ENCODE peak calls at places on chromosome 4, in eight cellular contexts. One of them, this sample, is unnamed.

GRCh38 chr4:165325732-165326512 is 1.5 kb upstream of the MSMO1 start:
- DNase-seq in lower leg skin: no peak
- DNase-seq in ascending aorta: no peak
- DNase-seq in heart right ventricle: no peak
- DNase-seq in fibroblast of lung: peak
- DNase-seq in mucosa of descending colon: no peak
- DNase-seq in brain microvascular endothelial cell: peak
- DNase-seq in IMR-90: peak
- DNase-seq in this sample: no peak

GRCh38 chr4:86895692-86896488 is 3.7 kb upstream of the C4orf36 start:
- DNase-seq in lower leg skin: no peak
- DNase-seq in ascending aorta: no peak
- DNase-seq in heart right ventricle: no peak
- DNase-seq in fibroblast of lung: peak
- DNase-seq in mucosa of descending colon: no peak
- DNase-seq in brain microvascular endothelial cell: peak
- DNase-seq in IMR-90: peak
- DNase-seq in this sample: peak

GRCh38 chr4:82798168-82799005 is at the start of gene SCD5:
- DNase-seq in lower leg skin: peak
- DNase-seq in ascending aorta: peak
- DNase-seq in heart right ventricle: peak
- DNase-seq in fibroblast of lung: peak
- DNase-seq in mucosa of descending colon: peak
- DNase-seq in brain microvascular endothelial cell: no peak
- DNase-seq in IMR-90: peak
- DNase-seq in this sample: peak

GRCh38 chr4:88091378-88091777 is 67.1 kb downstream of the ABCG2 start:
- DNase-seq in lower leg skin: no peak
- DNase-seq in ascending aorta: no peak
- DNase-seq in heart right ventricle: no peak
- DNase-seq in fibroblast of lung: peak
- DNase-seq in mucosa of descending colon: no peak
- DNase-seq in brain microvascular endothelial cell: no peak
- DNase-seq in IMR-90: no peak
- DNase-seq in this sample: no peak

GRCh38 chr4:83152771-83153170 is 38.2 kb upstream of the PLAC8 start:
- DNase-seq in lower leg skin: no peak
- DNase-seq in ascending aorta: no peak
- DNase-seq in heart right ventricle: no peak
- DNase-seq in fibroblast of lung: no peak
- DNase-seq in mucosa of descending colon: no peak
- DNase-seq in brain microvascular endothelial cell: no peak
- DNase-seq in IMR-90: no peak
- DNase-seq in this sample: no peak

GRCh38 chr4:45241976-45242375 is 515.6 kb upstream of the GNPDA2 start:
- DNase-seq in lower leg skin: no peak
- DNase-seq in ascending aorta: no peak
- DNase-seq in heart right ventricle: no peak
- DNase-seq in fibroblast of lung: peak
- DNase-seq in mucosa of descending colon: no peak
- DNase-seq in brain microvascular endothelial cell: no peak
- DNase-seq in IMR-90: no peak
- DNase-seq in this sample: no peak

GRCh38 chr4:118279920-118280432 is 72.8 kb downstream of the PRSS12 start:
- DNase-seq in lower leg skin: no peak
- DNase-seq in ascending aorta: no peak
- DNase-seq in heart right ventricle: no peak
- DNase-seq in fibroblast of lung: no peak
- DNase-seq in mucosa of descending colon: no peak
- DNase-seq in brain microvascular endothelial cell: no peak
- DNase-seq in IMR-90: no peak
- DNase-seq in this sample: no peak

GRCh38 chr4:74413265-74413664 is 31.7 kb upstream of the AREG start:
- DNase-seq in lower leg skin: no peak
- DNase-seq in ascending aorta: no peak
- DNase-seq in heart right ventricle: no peak
- DNase-seq in fibroblast of lung: no peak
- DNase-seq in mucosa of descending colon: no peak
- DNase-seq in brain microvascular endothelial cell: no peak
- DNase-seq in IMR-90: no peak
- DNase-seq in this sample: no peak

GRCh38 chr4:17578482-17578891 is 1.5 kb downstream of the LAP3 start:
- DNase-seq in lower leg skin: no peak
- DNase-seq in ascending aorta: no peak
- DNase-seq in heart right ventricle: no peak
- DNase-seq in fibroblast of lung: no peak
- DNase-seq in mucosa of descending colon: no peak
- DNase-seq in brain microvascular endothelial cell: no peak
- DNase-seq in IMR-90: peak
- DNase-seq in this sample: peak

GRCh38 chr4:2797188-2797544 is 4.3 kb downstream of the SH3BP2 start:
- DNase-seq in lower leg skin: peak
- DNase-seq in ascending aorta: peak
- DNase-seq in heart right ventricle: no peak
- DNase-seq in fibroblast of lung: no peak
- DNase-seq in mucosa of descending colon: peak
- DNase-seq in brain microvascular endothelial cell: no peak
- DNase-seq in IMR-90: no peak
- DNase-seq in this sample: no peak

DNA sequence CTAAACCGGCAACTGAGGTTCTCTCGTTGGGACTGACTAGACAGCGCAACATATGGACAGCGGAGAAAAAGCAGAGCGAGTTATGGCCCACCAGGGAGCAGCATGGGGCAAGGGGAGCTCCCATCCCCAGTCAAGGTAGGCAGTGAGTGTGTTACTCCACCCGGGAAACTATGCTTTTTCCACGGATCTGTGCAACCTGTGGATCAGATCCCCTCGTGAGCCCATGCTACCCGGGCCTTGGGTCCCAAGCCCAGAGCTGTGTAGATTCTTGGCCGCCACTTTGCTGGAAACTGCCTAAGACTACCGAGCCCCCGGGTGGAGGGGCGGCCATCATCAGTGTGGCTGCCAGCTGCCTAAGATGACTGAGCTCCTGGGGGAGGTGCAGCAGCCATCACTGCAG is 140.9 kb downstream of the PAPSS1 start:
- DNase-seq in lower leg skin: no peak
- DNase-seq in ascending aorta: no peak
- DNase-seq in heart right ventricle: no peak
- DNase-seq in fibroblast of lung: no peak
- DNase-seq in mucosa of descending colon: no peak
- DNase-seq in brain microvascular endothelial cell: no peak
- DNase-seq in IMR-90: no peak
- DNase-seq in this sample: no peak
- TF ChIP-seq CTCF in lower leg skin: no peak
- TF ChIP-seq CTCF in ascending aorta: no peak
- TF ChIP-seq CTCF in heart right ventricle: no peak
- TF ChIP-seq CTCF in fibroblast of lung: no peak
- TF ChIP-seq CTCF in mucosa of descending colon: no peak
- TF ChIP-seq CTCF in brain microvascular endothelial cell: no peak
- TF ChIP-seq CTCF in IMR-90: no peak
- TF ChIP-seq CTCF in this sample: no peak

GRCh38 chr4:4477796-4478195 is 64.1 kb downstream of the STX18 start:
- DNase-seq in lower leg skin: no peak
- DNase-seq in ascending aorta: no peak
- DNase-seq in heart right ventricle: no peak
- DNase-seq in fibroblast of lung: peak
- DNase-seq in mucosa of descending colon: no peak
- DNase-seq in brain microvascular endothelial cell: no peak
- DNase-seq in IMR-90: peak
- DNase-seq in this sample: no peak

GRCh38 chr4:4479366-4479765 is 62.5 kb downstream of the STX18 start:
- DNase-seq in lower leg skin: no peak
- DNase-seq in ascending aorta: no peak
- DNase-seq in heart right ventricle: no peak
- DNase-seq in fibroblast of lung: no peak
- DNase-seq in mucosa of descending colon: no peak
- DNase-seq in brain microvascular endothelial cell: no peak
- DNase-seq in IMR-90: no peak
- DNase-seq in this sample: no peak

GRCh38 chr4:4480205-4480604 is 61.6 kb downstream of the STX18 start:
- DNase-seq in lower leg skin: no peak
- DNase-seq in ascending aorta: no peak
- DNase-seq in heart right ventricle: no peak
- DNase-seq in fibroblast of lung: peak
- DNase-seq in mucosa of descending colon: no peak
- DNase-seq in brain microvascular endothelial cell: no peak
- DNase-seq in IMR-90: no peak
- DNase-seq in this sample: no peak

GRCh38 chr4:4481394-4482000 is 60.4 kb downstream of the STX18 start:
- DNase-seq in lower leg skin: no peak
- DNase-seq in ascending aorta: no peak
- DNase-seq in heart right ventricle: no peak
- DNase-seq in fibroblast of lung: peak
- DNase-seq in mucosa of descending colon: no peak
- DNase-seq in brain microvascular endothelial cell: no peak
- DNase-seq in IMR-90: no peak
- DNase-seq in this sample: no peak

DNA sequence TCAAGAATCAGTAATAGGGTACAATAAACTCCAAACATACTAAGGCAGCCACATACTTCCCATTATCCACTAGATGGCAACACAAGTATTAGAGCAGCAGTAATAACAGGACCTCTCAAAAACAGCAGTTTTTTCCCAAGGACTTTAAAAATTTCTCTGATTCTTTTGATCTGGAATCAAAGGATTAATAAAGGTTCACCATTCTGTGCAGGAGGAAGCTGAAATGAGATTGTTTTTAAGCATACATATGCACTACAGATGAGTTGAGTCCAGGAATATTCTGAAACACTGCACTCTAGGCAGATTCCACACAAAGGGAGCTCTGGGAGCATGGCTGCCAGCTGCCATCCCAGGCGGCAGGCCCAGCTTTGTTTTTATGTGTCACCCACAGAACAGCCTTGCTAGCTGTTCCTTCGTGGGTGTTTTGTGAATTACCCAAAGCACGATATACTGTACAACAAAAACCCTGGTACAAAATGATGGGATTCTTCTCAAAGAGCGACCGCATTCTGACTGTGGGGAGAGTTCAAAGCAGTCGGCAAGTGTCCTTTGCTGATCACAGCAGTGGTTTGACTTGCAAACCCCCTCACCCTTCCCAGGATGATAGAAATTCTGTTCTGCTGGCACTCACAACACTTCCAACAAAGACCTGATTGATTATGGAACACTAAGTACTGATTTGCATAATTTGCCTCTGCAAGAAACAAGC is 61.0 kb downstream of the STX18 start:
- DNase-seq in lower leg skin: no peak
- DNase-seq in ascending aorta: no peak
- DNase-seq in heart right ventricle: no peak
- DNase-seq in fibroblast of lung: peak
- DNase-seq in mucosa of descending colon: no peak
- DNase-seq in brain microvascular endothelial cell: no peak
- DNase-seq in IMR-90: peak
- DNase-seq in this sample: no peak
- TF ChIP-seq CTCF in lower leg skin: no peak
- TF ChIP-seq CTCF in ascending aorta: no peak
- TF ChIP-seq CTCF in heart right ventricle: no peak
- TF ChIP-seq CTCF in fibroblast of lung: peak
- TF ChIP-seq CTCF in mucosa of descending colon: no peak
- TF ChIP-seq CTCF in brain microvascular endothelial cell: peak
- TF ChIP-seq CTCF in IMR-90: peak
- TF ChIP-seq CTCF in this sample: no peak

GRCh38 chr4:98603683-98604573 is 54.5 kb downstream of the TSPAN5 start:
- DNase-seq in lower leg skin: no peak
- DNase-seq in ascending aorta: no peak
- DNase-seq in heart right ventricle: no peak
- DNase-seq in fibroblast of lung: peak
- DNase-seq in mucosa of descending colon: no peak
- DNase-seq in brain microvascular endothelial cell: peak
- DNase-seq in IMR-90: peak
- DNase-seq in this sample: no peak

GRCh38 chr4:98602270-98602669 is 56.1 kb downstream of the TSPAN5 start:
- DNase-seq in lower leg skin: no peak
- DNase-seq in ascending aorta: no peak
- DNase-seq in heart right ventricle: no peak
- DNase-seq in fibroblast of lung: no peak
- DNase-seq in mucosa of descending colon: no peak
- DNase-seq in brain microvascular endothelial cell: no peak
- DNase-seq in IMR-90: no peak
- DNase-seq in this sample: peak

GRCh38 chr4:98599617-98600016 is 58.8 kb downstream of the TSPAN5 start:
- DNase-seq in lower leg skin: no peak
- DNase-seq in ascending aorta: no peak
- DNase-seq in heart right ventricle: no peak
- DNase-seq in fibroblast of lung: no peak
- DNase-seq in mucosa of descending colon: no peak
- DNase-seq in brain microvascular endothelial cell: no peak
- DNase-seq in IMR-90: no peak
- DNase-seq in this sample: no peak

GRCh38 chr4:98604723-98605122 is 53.7 kb downstream of the TSPAN5 start:
- DNase-seq in lower leg skin: no peak
- DNase-seq in ascending aorta: no peak
- DNase-seq in heart right ventricle: no peak
- DNase-seq in fibroblast of lung: peak
- DNase-seq in mucosa of descending colon: no peak
- DNase-seq in brain microvascular endothelial cell: no peak
- DNase-seq in IMR-90: no peak
- DNase-seq in this sample: no peak

DNA sequence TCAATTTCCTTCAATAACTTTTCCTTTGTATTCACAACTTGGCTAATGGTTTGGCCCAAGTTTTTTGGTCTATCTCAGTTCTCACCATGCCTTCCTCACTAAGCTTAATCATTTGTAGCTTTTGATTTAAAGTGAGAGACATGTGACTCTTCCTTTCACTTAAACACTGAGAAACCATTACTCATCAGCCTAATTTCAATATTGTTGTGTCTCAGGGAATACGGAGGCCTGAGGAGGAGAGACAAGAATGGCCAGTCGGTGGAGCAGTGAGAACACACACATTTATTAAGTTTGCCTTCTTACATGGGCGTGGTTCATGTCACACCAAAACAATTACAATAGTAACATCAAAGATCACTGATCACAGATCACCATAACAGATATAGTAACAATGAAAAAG is 56.7 kb downstream of the TSPAN5 start:
- DNase-seq in lower leg skin: no peak
- DNase-seq in ascending aorta: no peak
- DNase-seq in heart right ventricle: no peak
- DNase-seq in fibroblast of lung: no peak
- DNase-seq in mucosa of descending colon: no peak
- DNase-seq in brain microvascular endothelial cell: peak
- DNase-seq in IMR-90: no peak
- DNase-seq in this sample: no peak
- TF ChIP-seq CTCF in lower leg skin: no peak
- TF ChIP-seq CTCF in ascending aorta: no peak
- TF ChIP-seq CTCF in heart right ventricle: no peak
- TF ChIP-seq CTCF in fibroblast of lung: no peak
- TF ChIP-seq CTCF in mucosa of descending colon: no peak
- TF ChIP-seq CTCF in brain microvascular endothelial cell: peak
- TF ChIP-seq CTCF in IMR-90: no peak
- TF ChIP-seq CTCF in this sample: no peak

DNA sequence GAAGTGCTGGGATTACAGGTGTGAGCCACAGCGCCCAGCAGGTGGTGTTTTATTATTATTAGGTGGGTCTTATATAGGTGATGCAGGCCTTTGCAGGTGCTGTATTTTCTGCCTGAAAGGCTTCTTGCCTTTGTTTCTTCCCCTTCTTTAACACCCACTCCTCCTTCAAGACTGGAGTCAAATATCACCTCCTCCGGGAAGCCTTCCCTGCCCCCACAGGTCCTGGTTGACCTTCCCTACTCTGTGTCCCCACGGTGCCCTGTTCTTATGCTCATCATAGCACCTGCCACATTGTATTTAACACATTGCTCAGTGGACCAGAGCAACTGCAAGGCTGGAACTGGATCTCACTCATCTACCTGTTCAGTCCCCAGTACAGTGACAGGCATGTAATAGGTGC is 39.8 kb upstream of the LGI2 start:
- DNase-seq in lower leg skin: no peak
- DNase-seq in ascending aorta: no peak
- DNase-seq in heart right ventricle: no peak
- DNase-seq in fibroblast of lung: no peak
- DNase-seq in mucosa of descending colon: no peak
- DNase-seq in brain microvascular endothelial cell: no peak
- DNase-seq in IMR-90: no peak
- DNase-seq in this sample: no peak
- TF ChIP-seq CTCF in lower leg skin: no peak
- TF ChIP-seq CTCF in ascending aorta: no peak
- TF ChIP-seq CTCF in heart right ventricle: no peak
- TF ChIP-seq CTCF in fibroblast of lung: no peak
- TF ChIP-seq CTCF in mucosa of descending colon: no peak
- TF ChIP-seq CTCF in brain microvascular endothelial cell: no peak
- TF ChIP-seq CTCF in IMR-90: no peak
- TF ChIP-seq CTCF in this sample: no peak

This sample was measured in GM13977.